ENCODE peak calls at places on chromosomes 6 and 20, in five cellular contexts. H, W, K, X and D are unnamed samples.
A peak's percentile ranks its signal among the peaks of the same experiment; 100 is the strongest.

GRCh38 chr20:1822564-1823420 is 72.4 kb upstream of the SIRPA start:
- DNase-seq in H (peak; percentile 64), W (no peak), K (peak; percentile 50), X (no peak), D (no peak)

GRCh38 chr6:16237242-16237641 is 1.1 kb upstream of the GMPR start:
- DNase-seq in H (no peak), W (no peak), K (no peak), X (no peak), D (no peak)

GRCh38 chr20:48597521-48598302 is 230.1 kb downstream of the PREX1 start:
- DNase-seq in H (no peak), W (no peak), K (no peak), X (no peak), D (peak; percentile 56)

GRCh38 chr20:47638851-47639250 is 137.2 kb downstream of the NCOA3 start:
- DNase-seq in H (no peak), W (no peak), K (no peak), X (no peak), D (no peak)

GRCh38 chr20:59149678-59150504 is 13.7 kb upstream of the ZNF831 start:
- DNase-seq in H (no peak), W (no peak), K (no peak), X (no peak), D (no peak)

GRCh38 chr20:55888655-55889054 is 116.7 kb downstream of the CBLN4 start:
- DNase-seq in H (no peak), W (no peak), K (no peak), X (no peak), D (no peak)

GRCh38 chr20:5077761-5078387 is 41.9 kb downstream of the PCNA start:
- DNase-seq in H (no peak), W (no peak), K (no peak), X (no peak), D (no peak)

GRCh38 chr6:157265630-157266029 is 57.7 kb downstream of the TMEM242 start:
- DNase-seq in H (no peak), W (no peak), K (no peak), X (no peak), D (peak; percentile 50)

GRCh38 chr20:44594730-44595129 is 12.4 kb downstream of the PKIG start:
- DNase-seq in H (peak; percentile 56), W (no peak), K (no peak), X (no peak), D (no peak)

GRCh38 chr20:56163806-56164205 is 84.7 kb upstream of the MC3R start:
- DNase-seq in H (no peak), W (no peak), K (no peak), X (no peak), D (no peak)

GRCh38 chr6:3997144-3997770 is 81.7 kb downstream of the FAM217A start:
- DNase-seq in H (no peak), W (no peak), K (no peak), X (no peak), D (no peak)

GRCh38 chr6:137851669-137852068 is 15.4 kb upstream of the TNFAIP3 start:
- DNase-seq in H (peak; percentile 95), W (no peak), K (peak; percentile 27), X (no peak), D (no peak)

GRCh38 chr20:22789661-22790060 is 205.3 kb upstream of the FOXA2 start:
- DNase-seq in H (no peak), W (no peak), K (no peak), X (no peak), D (no peak)

GRCh38 chr6:116215414-116215813 is 38.5 kb downstream of the TSPYL4 start:
- DNase-seq in H (peak; percentile 55), W (no peak), K (no peak), X (no peak), D (no peak)

GRCh38 chr20:58661298-58662141 is 10.4 kb downstream of the STX16 start:
- DNase-seq in H (no peak), W (peak; percentile 83), K (no peak), X (no peak), D (no peak)

GRCh38 chr6:169034523-169035167 is 219.0 kb downstream of the THBS2 start:
- DNase-seq in H (no peak), W (no peak), K (peak; percentile 48), X (no peak), D (no peak)

GRCh38 chr6:70371454-70372105 is 41.7 kb upstream of the FAM135A start:
- DNase-seq in H (peak; percentile 88), W (no peak), K (peak; percentile 80), X (no peak), D (no peak)

GRCh38 chr6:135145509-135145865 is 35.6 kb upstream of the MYB start:
- DNase-seq in H (no peak), W (no peak), K (no peak), X (no peak), D (no peak)

GRCh38 chr6:63928613-63929012 is 293.0 kb downstream of the PHF3 start:
- DNase-seq in H (no peak), W (no peak), K (no peak), X (no peak), D (no peak)

GRCh38 chr6:132153221-132153896 is 202.2 kb upstream of the CCN2 start:
- DNase-seq in H (no peak), W (no peak), K (no peak), X (no peak), D (no peak)

GRCh38 chr6:168871535-168872106 is 382.0 kb downstream of the THBS2 start:
- DNase-seq in H (no peak), W (no peak), K (no peak), X (no peak), D (no peak)

GRCh38 chr20:44074252-44075151 is 112.5 kb downstream of the JPH2 start:
- DNase-seq in H (peak; percentile 58), W (peak; percentile 79), K (peak; percentile 23), X (no peak), D (no peak)

GRCh38 chr6:37521674-37522073 is 22.0 kb upstream of the CCDC167 start:
- DNase-seq in H (no peak), W (no peak), K (no peak), X (no peak), D (no peak)

GRCh38 chr6:47292944-47293343 is 16.8 kb downstream of the TNFRSF21 start:
- DNase-seq in H (peak; percentile 76), W (peak; percentile 17), K (peak; percentile 13), X (no peak), D (no peak)

GRCh38 chr6:123803862-123804681 is at the start of gene NKAIN2:
- DNase-seq in H (peak; percentile 35), W (no peak), K (no peak), X (peak; percentile 25), D (peak; percentile 80)

GRCh38 chr6:36853325-36853724 is 14.1 kb upstream of the CPNE5 start:
- DNase-seq in H (peak; percentile 84), W (no peak), K (peak; percentile 60), X (peak; percentile 64), D (no peak)

GRCh38 chr6:125273965-125274364 is 27.8 kb downstream of the HDDC2 start:
- DNase-seq in H (peak; percentile 98), W (no peak), K (peak; percentile 99), X (peak; percentile 29), D (no peak)

GRCh38 chr6:104332407-104332806 is 527.3 kb downstream of the HACE1 start:
- DNase-seq in H (no peak), W (no peak), K (no peak), X (no peak), D (no peak)

GRCh38 chr6:148462203-148462602 is 119.6 kb downstream of the SASH1 start:
- DNase-seq in H (no peak), W (no peak), K (no peak), X (no peak), D (no peak)

GRCh38 chr20:9136114-9136513 is 67.2 kb downstream of the PLCB4 start:
- DNase-seq in H (no peak), W (no peak), K (no peak), X (no peak), D (no peak)

GRCh38 chr6:159112714-159113113 is 56.5 kb upstream of the FNDC1 start:
- DNase-seq in H (no peak), W (no peak), K (no peak), X (no peak), D (no peak)

GRCh38 chr20:34547844-34548613 is 10.5 kb upstream of the MAP1LC3A start:
- DNase-seq in H (no peak), W (no peak), K (no peak), X (no peak), D (peak; percentile 91)

GRCh38 chr6:158737710-158738615 is 81.2 kb downstream of the EZR start:
- DNase-seq in H (peak; percentile 94), W (no peak), K (peak; percentile 86), X (no peak), D (no peak)

GRCh38 chr6:26273673-26274595 is 91.1 kb upstream of the BTN3A2 start:
- DNase-seq in H (peak; percentile 30), W (no peak), K (no peak), X (no peak), D (no peak)

DNA sequence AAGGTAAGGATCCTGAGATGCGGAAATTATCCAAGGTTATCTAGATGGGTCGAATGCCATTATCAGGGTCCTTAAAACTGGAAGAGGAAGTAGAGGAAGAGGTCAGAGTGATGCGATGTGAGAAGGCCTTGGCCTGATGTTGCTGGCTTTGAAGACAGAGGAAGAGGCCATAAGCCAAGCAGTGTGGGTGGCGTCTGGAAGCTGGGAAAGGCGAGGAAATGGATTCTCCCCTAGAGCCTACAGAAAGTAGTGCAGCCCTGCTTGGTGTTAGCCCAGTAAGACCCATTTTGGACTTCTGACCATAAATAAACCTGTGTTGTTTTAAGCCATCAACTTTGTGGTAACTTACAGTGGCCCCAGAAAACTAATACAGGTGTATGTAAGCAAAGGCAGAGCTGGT is 2.0 kb downstream of the SRXN1 start:
- DNase-seq in H (no peak), W (no peak), K (no peak), X (no peak), D (no peak)
- TF ChIP-seq CTCF in H (no peak), W (peak; percentile 18), K (no peak), X (no peak), D (peak; percentile 27)

DNA sequence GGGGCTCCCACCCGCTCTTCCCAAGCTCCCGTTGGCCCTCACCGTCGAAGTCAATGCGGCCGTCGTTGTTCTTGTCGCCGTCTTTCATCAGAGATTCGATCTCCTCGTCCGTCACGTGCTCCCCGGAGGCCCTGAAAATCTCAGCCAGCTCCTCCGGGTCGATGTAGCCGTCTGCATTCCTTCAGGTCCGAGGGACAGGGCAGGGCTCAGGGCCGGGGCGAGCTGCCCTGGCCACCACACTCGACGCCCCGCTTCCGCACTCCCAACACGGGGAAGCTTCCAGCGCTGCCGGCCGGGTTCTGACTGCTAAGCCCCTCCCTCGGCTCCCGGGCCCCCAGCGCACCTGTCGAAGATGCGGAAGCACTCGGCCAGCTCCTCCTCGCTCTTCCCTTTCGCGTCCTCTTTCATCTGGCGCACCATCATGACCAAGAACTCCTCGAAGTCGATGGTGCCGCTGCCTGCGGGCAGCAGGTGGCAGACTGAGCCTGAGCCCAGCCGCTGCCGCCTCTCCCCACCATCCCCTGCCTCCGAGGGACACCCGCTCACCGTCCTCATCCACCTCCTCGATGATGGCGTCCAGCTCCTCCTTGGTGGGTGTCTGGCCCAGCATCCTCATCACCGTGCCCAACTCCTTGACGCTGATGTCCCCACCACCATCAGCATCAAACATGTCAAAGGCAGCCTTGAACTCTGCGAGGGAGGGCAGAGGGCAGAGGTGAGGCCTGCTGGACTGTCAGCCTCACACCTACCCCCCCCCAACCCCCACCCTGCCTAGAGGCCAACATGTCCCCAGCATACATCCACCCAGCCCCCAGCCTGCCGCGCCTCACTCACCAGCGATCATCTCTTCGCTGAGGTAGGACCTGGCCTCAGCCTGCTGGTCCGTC is 2.9 kb downstream of the TNNC2 start:
- DNase-seq in H (peak; percentile 63), W (no peak), K (no peak), X (peak; percentile 50), D (no peak)
- TF ChIP-seq CTCF in H (peak; percentile 49), W (peak; percentile 58), K (no peak), X (peak; percentile 23), D (peak; percentile 66)

GRCh38 chr6:2854394-2854982 is 12.8 kb upstream of the SERPINB1 start:
- DNase-seq in H (no peak), W (peak; percentile 91), K (no peak), X (no peak), D (no peak)
- TF ChIP-seq CTCF in H (no peak), W (no peak), K (no peak), X (no peak), D (peak; percentile 58)

GRCh38 chr6:161418458-161418945 is 144.6 kb upstream of the AGPAT4 start:
- DNase-seq in H (peak; percentile 82), W (no peak), K (peak; percentile 82), X (peak; percentile 51), D (no peak)
- TF ChIP-seq CTCF in H (peak; percentile 71), W (peak; percentile 73), K (peak; percentile 70), X (peak; percentile 62), D (peak; percentile 91)